ENCODE peak calls at places on chromosomes 1 and 21, in eight cellular contexts. One of them, this sample, is unnamed.

GRCh38 chr1:58764294-58764978 is 19.4 kb downstream of the JUN start:
- DNase-seq in upper lobe of right lung: no peak
- DNase-seq in AG04450: no peak
- DNase-seq in K562: no peak
- DNase-seq in colonic mucosa: no peak
- DNase-seq in AG10803: peak
- DNase-seq in dorsolateral prefrontal cortex: no peak
- DNase-seq in adrenal gland: no peak
- DNase-seq in this sample: no peak

GRCh38 chr1:213905315-213905714 is 82.5 kb upstream of the PROX1 start:
- DNase-seq in upper lobe of right lung: no peak
- DNase-seq in AG04450: no peak
- DNase-seq in K562: no peak
- DNase-seq in colonic mucosa: no peak
- DNase-seq in AG10803: no peak
- DNase-seq in dorsolateral prefrontal cortex: peak
- DNase-seq in adrenal gland: no peak
- DNase-seq in this sample: no peak

GRCh38 chr1:84365225-84366221 is 32.8 kb upstream of the DNASE2B start:
- DNase-seq in upper lobe of right lung: no peak
- DNase-seq in AG04450: peak
- DNase-seq in K562: peak
- DNase-seq in colonic mucosa: peak
- DNase-seq in AG10803: peak
- DNase-seq in dorsolateral prefrontal cortex: no peak
- DNase-seq in adrenal gland: peak
- DNase-seq in this sample: peak

GRCh38 chr1:52424238-52424637 is 19.8 kb downstream of the PRPF38A start:
- DNase-seq in upper lobe of right lung: no peak
- DNase-seq in AG04450: no peak
- DNase-seq in K562: no peak
- DNase-seq in colonic mucosa: no peak
- DNase-seq in AG10803: no peak
- DNase-seq in dorsolateral prefrontal cortex: no peak
- DNase-seq in adrenal gland: no peak
- DNase-seq in this sample: no peak

GRCh38 chr1:34328281-34328680 is 151.6 kb downstream of the C1orf94 start:
- DNase-seq in upper lobe of right lung: no peak
- DNase-seq in AG04450: no peak
- DNase-seq in K562: no peak
- DNase-seq in colonic mucosa: no peak
- DNase-seq in AG10803: no peak
- DNase-seq in dorsolateral prefrontal cortex: no peak
- DNase-seq in adrenal gland: no peak
- DNase-seq in this sample: no peak

GRCh38 chr1:2383576-2383975 is 7.8 kb downstream of the MORN1 start:
- DNase-seq in upper lobe of right lung: peak
- DNase-seq in AG04450: no peak
- DNase-seq in K562: no peak
- DNase-seq in colonic mucosa: no peak
- DNase-seq in AG10803: no peak
- DNase-seq in dorsolateral prefrontal cortex: no peak
- DNase-seq in adrenal gland: no peak
- DNase-seq in this sample: no peak

GRCh38 chr1:244063498-244063897 is 12.4 kb downstream of the ZBTB18 start:
- DNase-seq in upper lobe of right lung: no peak
- DNase-seq in AG04450: no peak
- DNase-seq in K562: no peak
- DNase-seq in colonic mucosa: no peak
- DNase-seq in AG10803: no peak
- DNase-seq in dorsolateral prefrontal cortex: no peak
- DNase-seq in adrenal gland: no peak
- DNase-seq in this sample: no peak

GRCh38 chr1:239976130-239976968 is 115.3 kb upstream of the FMN2 start:
- DNase-seq in upper lobe of right lung: no peak
- DNase-seq in AG04450: peak
- DNase-seq in K562: peak
- DNase-seq in colonic mucosa: peak
- DNase-seq in AG10803: peak
- DNase-seq in dorsolateral prefrontal cortex: peak
- DNase-seq in adrenal gland: peak
- DNase-seq in this sample: no peak

GRCh38 chr1:64041366-64042131 is 161.9 kb upstream of the UBE2U start:
- DNase-seq in upper lobe of right lung: no peak
- DNase-seq in AG04450: no peak
- DNase-seq in K562: no peak
- DNase-seq in colonic mucosa: no peak
- DNase-seq in AG10803: no peak
- DNase-seq in dorsolateral prefrontal cortex: no peak
- DNase-seq in adrenal gland: no peak
- DNase-seq in this sample: no peak

GRCh38 chr1:42392255-42392654 is 11.7 kb downstream of the RIMKLA start:
- DNase-seq in upper lobe of right lung: no peak
- DNase-seq in AG04450: no peak
- DNase-seq in K562: no peak
- DNase-seq in colonic mucosa: no peak
- DNase-seq in AG10803: no peak
- DNase-seq in dorsolateral prefrontal cortex: no peak
- DNase-seq in adrenal gland: no peak
- DNase-seq in this sample: no peak

GRCh38 chr1:55446351-55446750 is 231.2 kb upstream of the USP24 start:
- DNase-seq in upper lobe of right lung: no peak
- DNase-seq in AG04450: no peak
- DNase-seq in K562: no peak
- DNase-seq in colonic mucosa: no peak
- DNase-seq in AG10803: peak
- DNase-seq in dorsolateral prefrontal cortex: no peak
- DNase-seq in adrenal gland: no peak
- DNase-seq in this sample: no peak

GRCh38 chr1:1353389-1354151 is 4.4 kb upstream of the DVL1 start:
- DNase-seq in upper lobe of right lung: no peak
- DNase-seq in AG04450: no peak
- DNase-seq in K562: no peak
- DNase-seq in colonic mucosa: no peak
- DNase-seq in AG10803: no peak
- DNase-seq in dorsolateral prefrontal cortex: no peak
- DNase-seq in adrenal gland: no peak
- DNase-seq in this sample: no peak

GRCh38 chr1:41730806-41731205 is 187.9 kb downstream of the HIVEP3 start:
- DNase-seq in upper lobe of right lung: no peak
- DNase-seq in AG04450: no peak
- DNase-seq in K562: no peak
- DNase-seq in colonic mucosa: no peak
- DNase-seq in AG10803: no peak
- DNase-seq in dorsolateral prefrontal cortex: no peak
- DNase-seq in adrenal gland: no peak
- DNase-seq in this sample: no peak

GRCh38 chr21:16592399-16592798 is 862.6 kb downstream of the USP25 start:
- DNase-seq in upper lobe of right lung: no peak
- DNase-seq in AG04450: no peak
- DNase-seq in K562: no peak
- DNase-seq in colonic mucosa: no peak
- DNase-seq in AG10803: no peak
- DNase-seq in dorsolateral prefrontal cortex: no peak
- DNase-seq in adrenal gland: no peak
- DNase-seq in this sample: no peak

GRCh38 chr21:10466200-10466599 is 55.2 kb upstream of the TPTE start:
- DNase-seq in upper lobe of right lung: no peak
- DNase-seq in AG04450: no peak
- DNase-seq in K562: peak
- DNase-seq in colonic mucosa: no peak
- DNase-seq in AG10803: no peak
- DNase-seq in dorsolateral prefrontal cortex: no peak
- DNase-seq in adrenal gland: no peak
- DNase-seq in this sample: no peak

GRCh38 chr1:185632659-185633428 is 101.3 kb upstream of the HMCN1 start:
- DNase-seq in upper lobe of right lung: no peak
- DNase-seq in AG04450: no peak
- DNase-seq in K562: no peak
- DNase-seq in colonic mucosa: no peak
- DNase-seq in AG10803: peak
- DNase-seq in dorsolateral prefrontal cortex: no peak
- DNase-seq in adrenal gland: no peak
- DNase-seq in this sample: no peak

GRCh38 chr1:225318706-225319575 is 108.9 kb downstream of the LBR start:
- DNase-seq in upper lobe of right lung: no peak
- DNase-seq in AG04450: no peak
- DNase-seq in K562: peak
- DNase-seq in colonic mucosa: peak
- DNase-seq in AG10803: peak
- DNase-seq in dorsolateral prefrontal cortex: no peak
- DNase-seq in adrenal gland: no peak
- DNase-seq in this sample: peak

GRCh38 chr1:78619803-78620579 is at the start of gene IFI44L:
- DNase-seq in upper lobe of right lung: no peak
- DNase-seq in AG04450: peak
- DNase-seq in K562: no peak
- DNase-seq in colonic mucosa: peak
- DNase-seq in AG10803: peak
- DNase-seq in dorsolateral prefrontal cortex: no peak
- DNase-seq in adrenal gland: peak
- DNase-seq in this sample: no peak

GRCh38 chr1:121483961-121484424 is 299.2 kb downstream of the SRGAP2C start:
- DNase-seq in upper lobe of right lung: no peak
- DNase-seq in AG04450: peak
- DNase-seq in K562: no peak
- DNase-seq in colonic mucosa: no peak
- DNase-seq in AG10803: peak
- DNase-seq in dorsolateral prefrontal cortex: no peak
- DNase-seq in adrenal gland: no peak
- DNase-seq in this sample: peak

GRCh38 chr1:201149400-201149799 is 4.9 kb downstream of the TMEM9 start:
- DNase-seq in upper lobe of right lung: peak
- DNase-seq in AG04450: no peak
- DNase-seq in K562: peak
- DNase-seq in colonic mucosa: no peak
- DNase-seq in AG10803: peak
- DNase-seq in dorsolateral prefrontal cortex: no peak
- DNase-seq in adrenal gland: no peak
- DNase-seq in this sample: no peak

GRCh38 chr21:36697473-36698159 is 1.3 kb upstream of the SIM2 start:
- DNase-seq in upper lobe of right lung: peak
- DNase-seq in AG04450: no peak
- DNase-seq in K562: no peak
- DNase-seq in colonic mucosa: no peak
- DNase-seq in AG10803: no peak
- DNase-seq in dorsolateral prefrontal cortex: no peak
- DNase-seq in adrenal gland: no peak
- DNase-seq in this sample: no peak

GRCh38 chr1:93976711-93977328 is 67.6 kb upstream of the GCLM start:
- DNase-seq in upper lobe of right lung: no peak
- DNase-seq in AG04450: no peak
- DNase-seq in K562: no peak
- DNase-seq in colonic mucosa: no peak
- DNase-seq in AG10803: no peak
- DNase-seq in dorsolateral prefrontal cortex: no peak
- DNase-seq in adrenal gland: no peak
- DNase-seq in this sample: no peak

GRCh38 chr1:85884372-85885035 is 176.3 kb upstream of the ZNHIT6 start:
- DNase-seq in upper lobe of right lung: no peak
- DNase-seq in AG04450: no peak
- DNase-seq in K562: no peak
- DNase-seq in colonic mucosa: no peak
- DNase-seq in AG10803: peak
- DNase-seq in dorsolateral prefrontal cortex: no peak
- DNase-seq in adrenal gland: no peak
- DNase-seq in this sample: no peak

GRCh38 chr1:156356262-156356874 is 12.6 kb upstream of the RHBG start:
- DNase-seq in upper lobe of right lung: no peak
- DNase-seq in AG04450: no peak
- DNase-seq in K562: no peak
- DNase-seq in colonic mucosa: no peak
- DNase-seq in AG10803: no peak
- DNase-seq in dorsolateral prefrontal cortex: no peak
- DNase-seq in adrenal gland: no peak
- DNase-seq in this sample: no peak
- H3K4me3 ChIP-seq in upper lobe of right lung: no peak
- H3K4me3 ChIP-seq in AG04450: no peak
- H3K4me3 ChIP-seq in K562: no peak
- H3K4me3 ChIP-seq in colonic mucosa: no peak
- H3K4me3 ChIP-seq in AG10803: no peak
- H3K4me3 ChIP-seq in dorsolateral prefrontal cortex: no peak
- H3K4me3 ChIP-seq in adrenal gland: no peak
- H3K4me3 ChIP-seq in this sample: no peak

DNA sequence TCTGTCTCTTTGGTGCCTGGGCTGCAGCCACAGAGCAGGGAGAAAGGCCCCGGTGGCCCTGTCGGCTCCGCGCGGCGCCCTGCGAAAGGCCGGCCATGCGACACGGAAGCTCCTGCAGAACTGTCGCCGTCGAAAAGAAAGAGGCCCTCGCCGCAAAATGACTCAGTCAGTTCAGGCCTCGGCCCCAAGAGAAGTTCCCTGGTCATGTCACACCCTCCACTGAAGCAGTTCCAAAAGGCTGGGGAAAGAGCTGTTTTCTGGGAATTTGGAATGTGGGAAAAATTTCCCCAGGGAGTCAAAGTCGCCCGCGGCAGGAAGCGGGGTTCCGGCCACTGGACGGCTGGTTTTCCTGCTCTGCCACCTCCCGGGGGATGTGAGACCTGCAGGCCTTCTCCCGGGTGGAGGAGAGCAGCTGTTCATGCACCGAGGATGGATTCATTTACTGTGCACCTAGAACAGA is 115.8 kb upstream of the ZNF678 start:
- DNase-seq in upper lobe of right lung: peak
- DNase-seq in AG04450: no peak
- DNase-seq in K562: no peak
- DNase-seq in colonic mucosa: no peak
- DNase-seq in AG10803: peak
- DNase-seq in dorsolateral prefrontal cortex: no peak
- DNase-seq in adrenal gland: no peak
- DNase-seq in this sample: no peak
- TF ChIP-seq CTCF in upper lobe of right lung: peak
- TF ChIP-seq CTCF in AG04450: peak
- TF ChIP-seq CTCF in K562: peak
- TF ChIP-seq CTCF in colonic mucosa: peak
- TF ChIP-seq CTCF in AG10803: peak
- TF ChIP-seq CTCF in dorsolateral prefrontal cortex: peak
- TF ChIP-seq CTCF in adrenal gland: peak
- TF ChIP-seq CTCF in this sample: peak

GRCh38 chr1:246417813-246418564 is 89.1 kb downstream of the SMYD3 start:
- DNase-seq in upper lobe of right lung: no peak
- DNase-seq in AG04450: no peak
- DNase-seq in K562: no peak
- DNase-seq in colonic mucosa: no peak
- DNase-seq in AG10803: no peak
- DNase-seq in dorsolateral prefrontal cortex: no peak
- DNase-seq in adrenal gland: no peak
- DNase-seq in this sample: no peak
- H3K4me3 ChIP-seq in upper lobe of right lung: no peak
- H3K4me3 ChIP-seq in AG04450: no peak
- H3K4me3 ChIP-seq in K562: no peak
- H3K4me3 ChIP-seq in colonic mucosa: no peak
- H3K4me3 ChIP-seq in AG10803: no peak
- H3K4me3 ChIP-seq in dorsolateral prefrontal cortex: no peak
- H3K4me3 ChIP-seq in adrenal gland: no peak
- H3K4me3 ChIP-seq in this sample: no peak

DNA sequence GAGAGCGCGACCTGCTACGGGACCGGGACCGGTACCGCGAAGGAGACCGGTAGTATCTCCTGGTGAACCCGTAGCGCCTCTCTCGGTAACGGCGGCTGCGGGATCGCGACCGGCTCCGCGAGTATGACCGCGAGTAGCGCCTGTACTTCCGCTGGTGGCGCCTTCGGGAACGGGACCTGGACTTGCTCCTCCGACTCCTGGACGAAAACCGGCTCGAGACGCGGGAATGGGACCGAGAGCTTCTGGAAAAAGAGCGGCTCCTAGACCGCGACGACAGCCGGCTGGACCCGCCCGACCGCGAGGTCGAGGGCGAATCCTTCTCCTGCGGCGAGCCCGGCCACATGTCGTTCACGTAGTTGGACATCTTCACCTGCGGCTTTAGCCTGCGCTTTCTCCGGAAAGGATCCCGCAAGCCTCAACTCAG is 642 bp downstream of the RSRP1 start:
- DNase-seq in upper lobe of right lung: peak
- DNase-seq in AG04450: no peak
- DNase-seq in K562: peak
- DNase-seq in colonic mucosa: no peak
- DNase-seq in AG10803: no peak
- DNase-seq in dorsolateral prefrontal cortex: no peak
- DNase-seq in adrenal gland: peak
- DNase-seq in this sample: no peak
- TF ChIP-seq CTCF in upper lobe of right lung: no peak
- TF ChIP-seq CTCF in AG04450: no peak
- TF ChIP-seq CTCF in K562: peak
- TF ChIP-seq CTCF in colonic mucosa: no peak
- TF ChIP-seq CTCF in AG10803: no peak
- TF ChIP-seq CTCF in dorsolateral prefrontal cortex: no peak
- TF ChIP-seq CTCF in adrenal gland: no peak
- TF ChIP-seq CTCF in this sample: peak

This sample was measured in epithelial cell of proximal tubule.